ENCODE peak calls at places on chromosomes 12 and 14, in ten cellular contexts. U, R, C, S, Q, W, H, P, T and K are unnamed samples.

GRCh38 chr12:93772003-93772402 is 94.8 kb downstream of the CRADD start:
- DNase-seq in U (no peak), R (no peak), C (no peak), S (no peak), Q (no peak), W (no peak), H (no peak), P (no peak), T (no peak), K (no peak)

GRCh38 chr14:34931206-34931605 is 51.6 kb upstream of the SRP54 start:
- DNase-seq in U (no peak), R (peak; percentile 37), C (no peak), S (no peak), Q (no peak), W (no peak), H (peak; percentile 8), P (no peak), T (peak; percentile 39), K (peak; percentile 43)

GRCh38 chr14:66739826-66740225 is 231.9 kb downstream of the GPHN start:
- DNase-seq in U (no peak), R (no peak), C (no peak), S (no peak), Q (no peak), W (no peak), H (no peak), P (no peak), T (no peak), K (no peak)

GRCh38 chr14:64879635-64880381 is at the start of gene SPTB:
- DNase-seq in U (peak; percentile 16), R (peak; percentile 73), C (peak; percentile 11), S (peak; percentile 36), Q (peak; percentile 11), W (no peak), H (no peak), P (no peak), T (peak; percentile 49), K (no peak)

GRCh38 chr14:61126083-61126962 is 145.3 kb downstream of the SLC38A6 start:
- DNase-seq in U (no peak), R (no peak), C (no peak), S (no peak), Q (peak; percentile 25), W (no peak), H (no peak), P (no peak), T (no peak), K (no peak)

GRCh38 chr12:22287776-22288621 is 46.5 kb downstream of the ST8SIA1 start:
- DNase-seq in U (no peak), R (no peak), C (no peak), S (no peak), Q (no peak), W (no peak), H (peak; percentile 57), P (no peak), T (no peak), K (peak; percentile 36)

GRCh38 chr14:70857499-70857895 is 48.2 kb upstream of the MAP3K9 start:
- DNase-seq in U (no peak), R (no peak), C (no peak), S (no peak), Q (no peak), W (no peak), H (no peak), P (no peak), T (no peak), K (no peak)

GRCh38 chr12:44077293-44077692 is 241.4 kb downstream of the TMEM117 start:
- DNase-seq in U (no peak), R (no peak), C (no peak), S (no peak), Q (no peak), W (no peak), H (no peak), P (no peak), T (no peak), K (no peak)

GRCh38 chr12:57740656-57741412 is 2.3 kb upstream of the AGAP2 start:
- DNase-seq in U (no peak), R (peak; percentile 93), C (peak; percentile 53), S (no peak), Q (no peak), W (no peak), H (no peak), P (no peak), T (peak; percentile 76), K (no peak)

GRCh38 chr12:33892425-33892824 is 129.9 kb upstream of the ALG10 start:
- DNase-seq in U (no peak), R (no peak), C (no peak), S (no peak), Q (no peak), W (no peak), H (no peak), P (no peak), T (no peak), K (no peak)

GRCh38 chr12:112892821-112893220 is 13.9 kb upstream of the OAS1 start:
- DNase-seq in U (no peak), R (no peak), C (no peak), S (no peak), Q (no peak), W (no peak), H (no peak), P (no peak), T (no peak), K (no peak)

GRCh38 chr12:56145218-56145617 is 7.2 kb upstream of the MYL6B start:
- DNase-seq in U (no peak), R (no peak), C (no peak), S (no peak), Q (no peak), W (no peak), H (no peak), P (no peak), T (no peak), K (no peak)

GRCh38 chr12:128258866-128259555 is 8.0 kb upstream of the TMEM132C start:
- DNase-seq in U (no peak), R (no peak), C (no peak), S (no peak), Q (no peak), W (no peak), H (no peak), P (no peak), T (no peak), K (no peak)

GRCh38 chr12:109541412-109541725 is 31.9 kb downstream of the MMAB start:
- DNase-seq in U (no peak), R (no peak), C (no peak), S (no peak), Q (no peak), W (no peak), H (no peak), P (no peak), T (no peak), K (no peak)

GRCh38 chr14:73167727-73168126 is 31.4 kb downstream of the PSEN1 start:
- DNase-seq in U (no peak), R (no peak), C (no peak), S (no peak), Q (no peak), W (no peak), H (no peak), P (no peak), T (no peak), K (no peak)

GRCh38 chr12:319116-319515 is 56.5 kb upstream of the SLC6A13 start:
- DNase-seq in U (no peak), R (no peak), C (no peak), S (no peak), Q (no peak), W (no peak), H (no peak), P (no peak), T (no peak), K (no peak)

GRCh38 chr12:78229491-78230209 is 399.0 kb downstream of the NAV3 start:
- DNase-seq in U (no peak), R (peak; percentile 32), C (peak; percentile 62), S (no peak), Q (peak; percentile 27), W (no peak), H (peak; percentile 53), P (no peak), T (no peak), K (peak; percentile 18)

GRCh38 chr14:64388533-64389243 is 535 bp downstream of the MTHFD1 start:
- DNase-seq in U (no peak), R (no peak), C (peak; percentile 28), S (no peak), Q (peak; percentile 39), W (peak; percentile 42), H (peak; percentile 20), P (peak; percentile 46), T (no peak), K (no peak)